ENCODE peak calls at places on chromosomes 13 and 19, in four cellular contexts. R is MG63, J is neural crest cell, K is fibroblast of lung. Z is an unnamed sample.

GRCh38 chr19:49875801-49876421 is 1.2 kb downstream of the AKT1S1 start:
- DNase-seq in R (peak; percentile 60), J (peak; percentile 56), K (peak; percentile 55), Z (peak; percentile 41)

GRCh38 chr19:3743486-3743885 is 18.0 kb downstream of the APBA3 start:
- DNase-seq in R (no peak), J (no peak), K (no peak), Z (no peak)

GRCh38 chr19:36097036-36097435 is 13.9 kb upstream of the OVOL3 start:
- DNase-seq in R (no peak), J (no peak), K (no peak), Z (no peak)

GRCh38 chr13:46778095-46778494 is 18.9 kb downstream of the ESD start:
- DNase-seq in R (no peak), J (no peak), K (no peak), Z (no peak)

GRCh38 chr13:94556016-94556415 is 39.9 kb downstream of the TGDS start:
- DNase-seq in R (no peak), J (no peak), K (no peak), Z (no peak)

GRCh38 chr19:47035495-47036232 is 12.8 kb downstream of the TMEM160 start:
- DNase-seq in R (peak; percentile 87), J (peak; percentile 98), K (peak; percentile 66), Z (peak; percentile 96)

GRCh38 chr13:92842145-92842544 is 384.5 kb upstream of the GPC6 start:
- DNase-seq in R (peak; percentile 78), J (no peak), K (peak; percentile 92), Z (no peak)

GRCh38 chr13:46184277-46184699 is 2.3 kb upstream of the LCP1 start:
- DNase-seq in R (no peak), J (peak; percentile 33), K (no peak), Z (no peak)

GRCh38 chr19:16760990-16761389 is 41.3 kb downstream of the NWD1 start:
- DNase-seq in R (no peak), J (no peak), K (no peak), Z (no peak)

GRCh38 chr13:24671367-24672117 is 8.7 kb upstream of the ATP12A start:
- DNase-seq in R (peak; percentile 66), J (peak; percentile 37), K (peak; percentile 75), Z (no peak)

GRCh38 chr13:33799950-33800592 is 17.9 kb upstream of the RFC3 start:
- DNase-seq in R (no peak), J (no peak), K (peak; percentile 77), Z (no peak)

GRCh38 chr13:39040206-39040605 is 1.9 kb downstream of the NHLRC3 start:
- DNase-seq in R (no peak), J (no peak), K (peak; percentile 6), Z (no peak)

GRCh38 chr13:59363950-59364349 is 799.8 kb downstream of the DIAPH3 start:
- DNase-seq in R (no peak), J (no peak), K (no peak), Z (no peak)

GRCh38 chr13:27997904-27998522 is 9.5 kb upstream of the URAD start:
- DNase-seq in R (peak; percentile 55), J (peak; percentile 48), K (peak; percentile 34), Z (no peak)

GRCh38 chr19:10752237-10752912 is 34.5 kb downstream of the DNM2 start:
- DNase-seq in R (no peak), J (no peak), K (no peak), Z (no peak)

GRCh38 chr13:81791636-81792035 is 1450.7 kb upstream of the SPRY2 start:
- DNase-seq in R (no peak), J (no peak), K (no peak), Z (no peak)